ENCODE peak calls at places on chromosomes 12 and 14, in ten cellular contexts. O, I, Z, C, R, Q, D, N, E and H are unnamed samples.

GRCh38 chr14:36785511-36785910 is 123.9 kb downstream of the PAX9 start:
- DNase-seq in O (no peak), I (no peak), Z (no peak), C (no peak), R (no peak), Q (no peak), D (no peak), N (no peak), E (no peak), H (no peak)

GRCh38 chr12:5078423-5078822 is 34.7 kb downstream of the KCNA5 start:
- DNase-seq in O (peak; percentile 53), I (peak; percentile 22), Z (no peak), C (no peak), R (no peak), Q (no peak), D (no peak), N (peak; percentile 51), E (no peak), H (no peak)

GRCh38 chr12:119940881-119941280 is 48.2 kb upstream of the BICDL1 start:
- DNase-seq in O (no peak), I (no peak), Z (no peak), C (no peak), R (no peak), Q (no peak), D (no peak), N (peak; percentile 65), E (peak; percentile 91), H (no peak)

GRCh38 chr12:104215638-104216297 is at the start of gene TXNRD1:
- DNase-seq in O (peak; percentile 68), I (no peak), Z (peak; percentile 58), C (no peak), R (no peak), Q (peak; percentile 68), D (peak; percentile 88), N (peak; percentile 82), E (peak; percentile 86), H (peak; percentile 86)

GRCh38 chr14:63045612-63046320 is 508 bp upstream of the KCNH5 start:
- DNase-seq in O (peak; percentile 43), I (peak; percentile 66), Z (no peak), C (no peak), R (no peak), Q (no peak), D (no peak), N (peak; percentile 29), E (peak; percentile 9), H (peak; percentile 80)

GRCh38 chr14:71586131-71586893 is 345.9 kb upstream of the RGS6 start:
- DNase-seq in O (no peak), I (no peak), Z (no peak), C (no peak), R (no peak), Q (no peak), D (no peak), N (peak; percentile 82), E (peak; percentile 60), H (no peak)

GRCh38 chr12:31214626-31215520 is 111.1 kb downstream of the SINHCAF start:
- DNase-seq in O (no peak), I (no peak), Z (no peak), C (no peak), R (no peak), Q (no peak), D (no peak), N (no peak), E (no peak), H (no peak)

GRCh38 chr12:31518680-31519227 is 72.2 kb downstream of the DENND5B start:
- DNase-seq in O (no peak), I (no peak), Z (no peak), C (no peak), R (peak; percentile 99), Q (no peak), D (no peak), N (peak; percentile 100), E (peak; percentile 99), H (no peak)

GRCh38 chr12:32106517-32107366 is at the start of gene BICD1:
- DNase-seq in O (peak; percentile 73), I (peak; percentile 76), Z (no peak), C (peak; percentile 75), R (peak; percentile 39), Q (peak; percentile 65), D (peak; percentile 78), N (peak; percentile 90), E (peak; percentile 93), H (peak; percentile 87)

GRCh38 chr12:95204141-95204866 is 13.0 kb downstream of the FGD6 start:
- DNase-seq in O (no peak), I (no peak), Z (no peak), C (no peak), R (no peak), Q (no peak), D (no peak), N (peak; percentile 87), E (peak; percentile 99), H (no peak)

GRCh38 chr12:15978431-15978950 is 67.4 kb downstream of the DERA start:
- DNase-seq in O (no peak), I (no peak), Z (no peak), C (no peak), R (peak; percentile 15), Q (no peak), D (no peak), N (peak; percentile 78), E (peak; percentile 55), H (no peak)